ENCODE peak calls at places on chromosome 16, in four cellular contexts. U, M, Q and B are unnamed samples.

GRCh38 chr16:66746682-66747081 is 4.7 kb downstream of the DYNC1LI2 start:
- DNase-seq in U (no peak), M (no peak), Q (peak), B (no peak)

GRCh38 chr16:75421820-75422126 is 11.5 kb downstream of the CFDP1 start:
- DNase-seq in U (no peak), M (no peak), Q (no peak), B (no peak)

GRCh38 chr16:52621651-52622050 is 74.7 kb upstream of the TOX3 start:
- DNase-seq in U (no peak), M (no peak), Q (no peak), B (no peak)

GRCh38 chr16:10906482-10906881 is 29.5 kb downstream of the CIITA start:
- DNase-seq in U (no peak), M (no peak), Q (no peak), B (no peak)

GRCh38 chr16:29809031-29809747 is 2.8 kb upstream of the PRRT2 start:
- DNase-seq in U (no peak), M (no peak), Q (no peak), B (no peak)

GRCh38 chr16:60142991-60143705 is 1409.0 kb upstream of the GOT2 start:
- DNase-seq in U (no peak), M (no peak), Q (no peak), B (no peak)

GRCh38 chr16:19810817-19811731 is 73.6 kb downstream of the GPRC5B start:
- DNase-seq in U (peak), M (no peak), Q (no peak), B (no peak)

GRCh38 chr16:24906199-24906808 is 60.5 kb downstream of the SLC5A11 start:
- DNase-seq in U (peak), M (no peak), Q (no peak), B (no peak)

GRCh38 chr16:64280317-64280716 is 841.5 kb downstream of the CDH11 start:
- DNase-seq in U (no peak), M (no peak), Q (no peak), B (no peak)

GRCh38 chr16:29025735-29026134 is 40.9 kb downstream of the LAT start:
- DNase-seq in U (no peak), M (no peak), Q (no peak), B (no peak)

GRCh38 chr16:46632778-46633733 is 11.9 kb upstream of the SHCBP1 start:
- DNase-seq in U (peak), M (no peak), Q (no peak), B (peak)

GRCh38 chr16:30335598-30336474 is 19.3 kb downstream of the CD2BP2 start:
- DNase-seq in U (peak), M (no peak), Q (peak), B (no peak)

GRCh38 chr16:74623214-74623842 is 16.4 kb upstream of the GLG1 start:
- DNase-seq in U (peak), M (peak), Q (no peak), B (peak)

GRCh38 chr16:528111-529011 is 849 bp downstream of the CAPN15 start:
- DNase-seq in U (no peak), M (no peak), Q (no peak), B (peak)

GRCh38 chr16:55437627-55438026 is 41.4 kb upstream of the MMP2 start:
- DNase-seq in U (no peak), M (no peak), Q (no peak), B (no peak)
- TF ChIP-seq BHLHE40 in U (no peak), M (no peak), Q (no peak), B (no peak)

GRCh38 chr16:80569440-80570105 is 28.8 kb downstream of the DYNLRB2 start:
- DNase-seq in U (no peak), M (no peak), Q (no peak), B (peak)

GRCh38 chr16:80576343-80576912 is 35.6 kb downstream of the DYNLRB2 start:
- DNase-seq in U (no peak), M (no peak), Q (no peak), B (no peak)

GRCh38 chr16:80570106-80570478 is 29.3 kb downstream of the DYNLRB2 start:
- DNase-seq in U (no peak), M (no peak), Q (no peak), B (no peak)

GRCh38 chr16:80577485-80578280 is 36.9 kb downstream of the DYNLRB2 start:
- DNase-seq in U (peak), M (no peak), Q (no peak), B (no peak)

DNA sequence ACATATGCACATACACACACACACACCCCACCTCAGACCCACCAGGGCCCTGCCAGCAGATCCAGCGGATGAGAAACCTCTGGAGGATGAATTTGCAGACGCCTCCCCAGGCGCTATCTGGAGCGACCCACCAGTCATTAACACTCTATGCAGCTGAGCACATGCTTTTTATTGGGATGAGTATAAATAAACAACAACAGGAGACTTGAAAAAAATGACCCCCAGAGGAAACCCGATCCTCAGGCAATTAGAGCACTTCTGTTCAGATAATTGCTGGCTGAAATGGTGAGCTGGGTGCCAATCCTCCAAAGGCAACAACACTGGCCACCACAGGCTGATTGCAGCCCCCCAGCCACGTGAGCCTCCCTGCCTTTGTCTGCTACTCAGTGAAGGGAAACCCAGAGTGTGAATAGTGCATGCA is 32.9 kb downstream of the DYNLRB2 start:
- DNase-seq in U (no peak), M (no peak), Q (no peak), B (no peak)
- TF ChIP-seq FOXK2 in U (no peak), M (no peak), Q (no peak), B (no peak)

DNA sequence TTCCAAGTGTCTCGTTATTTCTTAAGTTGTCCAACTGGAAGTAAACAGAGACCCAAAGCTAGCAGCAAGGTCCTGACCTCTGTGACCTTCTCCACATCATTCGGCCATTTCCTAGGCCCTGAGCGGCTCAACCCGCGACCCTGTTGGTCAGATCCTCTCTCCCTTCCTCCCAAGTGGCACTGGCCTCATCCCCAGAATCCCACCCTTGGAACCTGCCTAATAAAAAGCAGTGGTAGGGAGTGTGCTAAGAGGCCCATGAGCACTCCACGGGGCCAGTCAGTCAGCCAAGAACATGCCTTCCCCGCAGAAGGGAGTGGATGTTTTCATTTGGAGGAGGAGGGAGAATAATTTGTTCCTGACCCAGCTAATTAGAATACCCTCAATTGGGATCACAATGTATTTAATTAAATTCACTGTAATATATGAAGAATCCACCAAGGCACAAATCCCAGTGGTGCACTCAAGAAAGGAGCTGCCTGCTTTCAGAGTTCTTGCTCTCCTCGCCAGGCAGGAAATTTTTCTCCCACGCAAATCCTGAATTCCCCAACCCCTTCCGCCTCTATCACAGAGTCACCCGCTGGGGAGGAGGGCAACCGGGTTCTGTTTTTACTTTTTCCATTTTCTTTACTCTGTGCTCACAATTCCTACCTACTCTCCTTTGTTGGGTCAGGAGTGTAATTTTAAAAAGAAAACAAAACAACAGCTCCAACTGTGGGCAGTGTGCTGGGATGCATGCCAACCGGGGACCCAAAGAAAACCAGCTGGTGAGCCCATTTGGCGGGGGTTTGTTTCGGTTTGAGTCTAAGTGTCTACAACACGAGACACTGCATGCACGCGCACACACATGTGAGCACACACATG is 153.4 kb downstream of the ZFHX3 start:
- DNase-seq in U (no peak), M (no peak), Q (no peak), B (no peak)
- TF ChIP-seq BHLHE40 in U (no peak), M (no peak), Q (no peak), B (no peak)

DNA sequence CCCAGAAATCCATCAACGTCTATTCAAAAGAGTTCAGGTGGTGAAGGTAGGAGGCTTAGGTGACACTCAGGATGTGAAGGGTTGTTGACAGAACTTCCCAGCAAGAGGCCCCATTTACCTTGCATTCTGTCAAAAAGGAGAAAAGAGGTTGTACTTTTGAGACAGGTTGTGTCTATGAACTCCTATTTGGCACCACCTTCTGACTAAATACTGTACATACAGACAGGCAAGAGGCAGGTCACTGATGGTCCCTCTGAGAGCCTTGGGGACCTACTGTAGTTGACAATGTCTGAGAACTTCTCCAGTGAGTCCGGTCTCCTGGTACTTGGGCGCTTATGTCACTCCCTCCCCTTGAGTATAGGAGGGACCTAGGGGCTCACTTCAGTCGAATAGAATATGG is 479.3 kb upstream of the ZFHX3 start:
- DNase-seq in U (no peak), M (no peak), Q (no peak), B (no peak)
- TF ChIP-seq FOXK2 in U (no peak), M (no peak), Q (no peak), B (no peak)

GRCh38 chr16:69408451-69408850 is 16.0 kb upstream of the CYB5B start:
- DNase-seq in U (no peak), M (no peak), Q (no peak), B (no peak)

GRCh38 chr16:69405757-69406156 is 18.7 kb upstream of the CYB5B start:
- DNase-seq in U (no peak), M (no peak), Q (no peak), B (no peak)

GRCh38 chr16:69405326-69405725 is 19.1 kb upstream of the CYB5B start:
- DNase-seq in U (no peak), M (no peak), Q (no peak), B (no peak)

GRCh38 chr16:69407702-69408323 is 16.6 kb upstream of the CYB5B start:
- DNase-seq in U (no peak), M (no peak), Q (no peak), B (no peak)

GRCh38 chr16:69406780-69407331 is 17.6 kb upstream of the CYB5B start:
- DNase-seq in U (peak), M (peak), Q (no peak), B (peak)
- TF ChIP-seq BHLHE40 in U (no peak), M (no peak), Q (no peak), B (no peak)

GRCh38 chr16:23580391-23580790 is 15.7 kb downstream of the NDUFAB1 start:
- DNase-seq in U (no peak), M (no peak), Q (no peak), B (no peak)

GRCh38 chr16:23579371-23579770 is 16.7 kb downstream of the NDUFAB1 start:
- DNase-seq in U (no peak), M (no peak), Q (no peak), B (no peak)

GRCh38 chr16:23577493-23577892 is 18.6 kb downstream of the NDUFAB1 start:
- DNase-seq in U (no peak), M (no peak), Q (no peak), B (no peak)

GRCh38 chr16:23575834-23576233 is 18.3 kb downstream of the UBFD1 start:
- DNase-seq in U (no peak), M (no peak), Q (no peak), B (no peak)

GRCh38 chr16:23578096-23578830 is 17.9 kb downstream of the NDUFAB1 start:
- DNase-seq in U (no peak), M (no peak), Q (no peak), B (no peak)
- TF ChIP-seq FOXK2 in U (no peak), M (no peak), Q (no peak), B (no peak)

GRCh38 chr16:14335297-14335696 is 264.2 kb downstream of the MRTFB start:
- DNase-seq in U (no peak), M (no peak), Q (no peak), B (peak)

GRCh38 chr16:14333361-14333760 is 262.2 kb downstream of the MRTFB start:
- DNase-seq in U (no peak), M (no peak), Q (no peak), B (no peak)

GRCh38 chr16:14331020-14331419 is 259.9 kb downstream of the MRTFB start:
- DNase-seq in U (no peak), M (no peak), Q (no peak), B (peak)

GRCh38 chr16:14337303-14338191 is 266.4 kb downstream of the MRTFB start:
- DNase-seq in U (peak), M (no peak), Q (no peak), B (no peak)

GRCh38 chr16:14334366-14335105 is 263.4 kb downstream of the MRTFB start:
- DNase-seq in U (no peak), M (no peak), Q (no peak), B (no peak)
- TF ChIP-seq BHLHE40 in U (no peak), M (no peak), Q (no peak), B (no peak)

GRCh38 chr16:85057212-85057889 is 29.8 kb downstream of the KIAA0513 start:
- DNase-seq in U (peak), M (peak), Q (no peak), B (peak)
- TF ChIP-seq FOXK2 in U (no peak), M (no peak), Q (no peak), B (no peak)

GRCh38 chr16:87585452-87586200 is 16.7 kb upstream of the JPH3 start:
- DNase-seq in U (no peak), M (no peak), Q (no peak), B (no peak)
- TF ChIP-seq BHLHE40 in U (no peak), M (no peak), Q (no peak), B (no peak)

GRCh38 chr16:4008116-4008515 is 108.1 kb downstream of the ADCY9 start:
- DNase-seq in U (no peak), M (no peak), Q (no peak), B (no peak)

GRCh38 chr16:4010225-4011158 is 105.8 kb downstream of the ADCY9 start:
- DNase-seq in U (no peak), M (no peak), Q (no peak), B (no peak)

GRCh38 chr16:4006441-4006989 is 109.7 kb downstream of the ADCY9 start:
- DNase-seq in U (no peak), M (no peak), Q (no peak), B (no peak)

GRCh38 chr16:4011225-4011939 is 104.9 kb downstream of the ADCY9 start:
- DNase-seq in U (no peak), M (no peak), Q (no peak), B (no peak)

GRCh38 chr16:4009177-4009576 is 107.1 kb downstream of the ADCY9 start:
- DNase-seq in U (no peak), M (no peak), Q (no peak), B (no peak)
- TF ChIP-seq FOXK2 in U (no peak), M (no peak), Q (no peak), B (no peak)